ENCODE peak calls at places on chromosomes 13 and 19, in nine cellular contexts. M is A549, H is neuronal stem cell, S is sigmoid colon, D is SJCRH30, Y is endodermal cell, F is PC-9, C is upper lobe of right lung, T is dorsolateral prefrontal cortex. Z is an unnamed sample.

GRCh38 chr13:44140146-44140545 is 233.5 kb upstream of the SERP2 start:
- DNase-seq in M (no peak), H (no peak), S (no peak), D (no peak), Y (peak; percentile 80), F (no peak), C (no peak), T (no peak), Z (no peak)

GRCh38 chr13:46896346-46897138 is at the start of gene HTR2A:
- DNase-seq in M (no peak), H (no peak), S (peak; percentile 66), D (no peak), Y (no peak), F (no peak), C (peak; percentile 69), T (peak; percentile 62), Z (peak; percentile 8)

GRCh38 chr13:110226051-110226562 is 80.8 kb downstream of the COL4A1 start:
- DNase-seq in M (no peak), H (no peak), S (no peak), D (no peak), Y (no peak), F (no peak), C (no peak), T (no peak), Z (no peak)

GRCh38 chr19:6719992-6720368 is 470 bp downstream of the C3 start:
- DNase-seq in M (no peak), H (no peak), S (no peak), D (no peak), Y (no peak), F (no peak), C (no peak), T (no peak), Z (no peak)

GRCh38 chr13:32585625-32586021 is 629 bp upstream of the PDS5B start:
- DNase-seq in M (no peak), H (peak; percentile 26), S (no peak), D (peak; percentile 35), Y (peak; percentile 69), F (peak; percentile 1), C (no peak), T (no peak), Z (no peak)

GRCh38 chr13:47310376-47310775 is 413.5 kb upstream of the HTR2A start:
- DNase-seq in M (no peak), H (no peak), S (no peak), D (peak; percentile 9), Y (peak; percentile 64), F (no peak), C (no peak), T (no peak), Z (no peak)

GRCh38 chr19:7903244-7904073 is at the start of gene MAP2K7:
- DNase-seq in M (peak; percentile 86), H (peak; percentile 100), S (peak; percentile 100), D (peak; percentile 99), Y (peak; percentile 100), F (peak; percentile 100), C (peak; percentile 100), T (peak; percentile 99), Z (peak; percentile 100)

GRCh38 chr19:35911173-35911572 is 3.1 kb upstream of the TYROBP start:
- DNase-seq in M (no peak), H (no peak), S (no peak), D (no peak), Y (peak; percentile 67), F (no peak), C (no peak), T (no peak), Z (no peak)

GRCh38 chr13:109007946-109008345 is 378.5 kb downstream of the MYO16 start:
- DNase-seq in M (no peak), H (no peak), S (no peak), D (no peak), Y (no peak), F (no peak), C (no peak), T (no peak), Z (no peak)

GRCh38 chr13:19817106-19817505 is 34.4 kb upstream of the PSPC1 start:
- DNase-seq in M (no peak), H (no peak), S (no peak), D (no peak), Y (no peak), F (no peak), C (no peak), T (no peak), Z (no peak)

GRCh38 chr13:80413611-80414010 is 72.7 kb upstream of the SPRY2 start:
- DNase-seq in M (no peak), H (no peak), S (no peak), D (no peak), Y (no peak), F (no peak), C (no peak), T (no peak), Z (no peak)
- H3K27ac ChIP-seq in M (no peak overlapping the region), H (no peak overlapping the region), S (no peak overlapping the region), D (no peak overlapping the region), Y (no peak overlapping the region), F (no peak overlapping the region), C (no peak overlapping the region), T (no peak overlapping the region), Z (no peak overlapping the region)

GRCh38 chr13:51223284-51224270 is 1.4 kb downstream of the FAM124A start:
- DNase-seq in M (no peak), H (no peak), S (no peak), D (no peak), Y (peak; percentile 73), F (no peak), C (no peak), T (peak; percentile 68), Z (no peak)
- H3K27ac ChIP-seq in M (no peak overlapping the region), H (peak overlapping the region; percentile 63), S (peak overlapping the region; percentile 77), D (no peak overlapping the region), Y (no peak overlapping the region), F (no peak overlapping the region), C (no peak overlapping the region), T (peak overlapping the region; percentile 91), Z (peak overlapping the region; percentile 94)

DNA sequence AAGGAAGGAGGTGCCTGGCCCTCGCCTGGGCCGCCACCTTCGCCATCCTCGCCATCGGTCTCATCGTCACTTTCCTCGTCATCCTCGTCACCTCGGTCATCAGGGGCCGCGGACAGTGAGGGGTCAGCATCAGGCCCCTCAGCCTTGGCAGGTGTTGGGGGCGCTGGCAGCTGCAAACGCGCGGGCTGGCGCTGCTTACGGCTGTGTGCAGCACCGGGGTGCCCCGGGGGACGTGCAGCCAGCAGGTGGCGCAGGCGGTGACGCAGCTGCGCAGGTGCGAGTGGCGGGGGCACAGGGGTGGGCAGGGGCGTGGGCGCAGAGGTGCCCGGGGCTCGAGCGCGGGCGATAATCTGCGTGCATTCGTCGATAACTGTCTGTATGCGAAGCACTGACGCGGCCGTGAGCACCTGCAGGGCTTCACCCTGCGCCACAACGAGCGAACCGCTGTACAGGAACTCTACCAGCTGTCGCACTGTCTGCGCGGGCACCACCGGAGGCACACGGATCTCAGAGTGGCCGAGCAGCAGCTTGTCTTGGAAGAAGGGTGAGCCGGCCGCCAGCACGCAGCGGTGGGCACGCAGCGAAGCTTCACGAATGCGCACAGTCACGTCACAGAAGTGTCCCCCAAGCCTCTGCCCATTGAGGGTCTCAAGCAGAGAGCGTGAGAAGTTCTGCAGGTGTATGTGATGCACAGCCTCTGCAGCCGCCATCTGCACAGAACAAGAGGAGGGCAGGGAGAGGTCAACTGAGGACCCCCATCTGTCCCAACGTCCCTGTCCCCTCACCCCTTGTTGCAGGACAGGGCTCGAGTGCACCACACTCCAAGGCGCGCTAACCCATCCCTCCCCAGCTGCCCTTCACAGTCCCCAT is 2.4 kb downstream of the ZBTB45 start:
- DNase-seq in M (no peak), H (no peak), S (no peak), D (no peak), Y (no peak), F (no peak), C (no peak), T (no peak), Z (no peak)
- H3K27ac ChIP-seq in M (peak overlapping the region; percentile 92), H (no peak overlapping the region), S (no peak overlapping the region), D (no peak overlapping the region), Y (no peak overlapping the region), F (no peak overlapping the region), C (no peak overlapping the region), T (no peak overlapping the region), Z (no peak overlapping the region)

DNA sequence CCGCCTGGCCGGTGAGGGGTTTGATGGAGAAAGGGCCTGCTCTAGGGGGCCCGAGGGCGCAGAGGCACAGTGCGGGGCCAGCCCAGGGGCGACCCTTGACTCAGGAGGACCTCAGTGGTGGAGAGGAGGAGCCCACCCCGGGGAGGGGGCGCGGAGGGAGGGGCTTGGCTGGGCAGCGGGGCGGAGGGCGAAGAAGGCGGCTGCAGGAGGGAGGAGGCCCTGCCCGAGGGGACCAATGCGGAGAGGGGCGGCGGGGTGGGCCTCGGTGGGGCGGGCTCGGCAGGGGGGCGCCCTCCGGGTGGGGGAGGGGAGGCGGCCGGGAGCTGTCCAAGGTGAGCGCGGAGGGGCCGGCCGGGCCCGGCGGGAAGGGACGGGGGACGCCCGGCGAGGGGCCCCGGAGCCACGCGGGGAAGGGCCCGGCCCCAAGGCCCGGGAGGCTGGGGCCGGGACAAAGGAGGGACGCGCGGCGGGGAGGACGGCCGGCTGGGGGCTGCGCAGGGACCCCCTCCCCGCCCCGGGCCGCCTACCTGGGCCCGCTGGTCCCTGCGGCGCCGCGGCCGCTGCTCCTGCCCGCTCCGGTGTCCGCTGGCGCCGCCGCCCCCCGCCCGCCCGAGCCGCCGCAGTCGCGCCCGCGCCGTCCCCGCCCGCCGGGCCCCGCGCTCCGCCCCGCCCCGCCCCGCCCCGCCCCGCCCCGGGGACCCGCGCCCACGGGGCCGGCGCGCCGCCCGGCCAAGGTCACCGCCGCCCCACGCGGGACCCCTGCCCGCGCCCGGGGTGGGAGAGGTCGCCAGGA is at the start of gene DIRAS1:
- DNase-seq in M (no peak), H (no peak), S (peak; percentile 51), D (no peak), Y (peak; percentile 88), F (no peak), C (no peak), T (no peak), Z (no peak)
- H3K27ac ChIP-seq in M (peak within 1 kb of the TSS; percentile 90), H (no peak within 1 kb of the TSS), S (peak within 1 kb of the TSS; percentile 59), D (no peak within 1 kb of the TSS), Y (no peak within 1 kb of the TSS), F (no peak within 1 kb of the TSS), C (no peak within 1 kb of the TSS), T (peak within 1 kb of the TSS; percentile 81), Z (no peak within 1 kb of the TSS)

DNA sequence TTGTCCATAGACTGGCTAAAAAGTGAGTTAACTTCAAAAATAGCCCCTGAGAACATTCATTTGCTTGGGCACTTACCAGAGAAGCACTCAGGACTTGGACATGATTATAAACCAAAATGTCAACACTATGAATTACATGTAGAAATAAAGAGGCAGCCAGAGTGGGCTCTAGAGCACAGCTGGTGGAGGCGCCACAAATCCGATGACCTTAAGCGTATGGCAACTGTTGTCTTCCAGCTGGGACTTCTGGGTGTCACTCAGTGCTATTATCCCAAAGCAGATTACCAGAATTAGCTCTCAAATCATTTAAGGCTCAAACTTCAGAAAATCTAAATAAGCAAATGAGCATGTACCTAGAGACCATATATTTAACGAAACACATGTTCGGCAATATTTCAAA is 1255.5 kb upstream of the SLC10A2 start:
- DNase-seq in M (no peak), H (no peak), S (no peak), D (no peak), Y (no peak), F (no peak), C (no peak), T (no peak), Z (no peak)
- H3K27ac ChIP-seq in M (no peak overlapping the region), H (no peak overlapping the region), S (no peak overlapping the region), D (no peak overlapping the region), Y (no peak overlapping the region), F (no peak overlapping the region), C (no peak overlapping the region), T (no peak overlapping the region), Z (no peak overlapping the region)

DNA sequence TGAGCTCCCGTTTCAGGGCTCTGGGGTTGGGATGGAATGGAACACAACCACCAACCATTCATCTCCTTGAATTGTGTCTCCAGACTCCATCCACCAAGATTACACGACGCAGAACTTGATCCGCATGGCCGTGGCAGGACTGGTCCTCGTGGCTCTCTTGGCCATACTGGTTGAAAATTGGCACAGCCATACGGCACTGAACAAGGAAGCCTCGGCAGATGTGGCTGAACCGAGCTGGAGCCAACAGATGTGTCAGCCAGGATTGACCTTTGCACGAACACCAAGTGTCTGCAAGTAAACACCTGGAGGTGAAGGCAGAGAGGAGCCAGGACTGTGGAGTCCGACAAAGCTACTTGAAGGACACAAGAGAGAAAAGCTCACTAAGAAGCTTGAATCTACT is 15.5 kb downstream of the FCAR start:
- DNase-seq in M (no peak), H (no peak), S (no peak), D (no peak), Y (no peak), F (no peak), C (peak; percentile 25), T (no peak), Z (no peak)
- H3K27ac ChIP-seq in M (no peak overlapping the region), H (no peak overlapping the region), S (no peak overlapping the region), D (no peak overlapping the region), Y (no peak overlapping the region), F (no peak overlapping the region), C (no peak overlapping the region), T (no peak overlapping the region), Z (no peak overlapping the region)

Z was measured in substantia nigra.